ENCODE peak calls at places on chromosomes 4 and X, in seven cellular contexts. J, A, H, P, Z, N and K are unnamed samples.

GRCh38 chrX:10175317-10175871 is 18.6 kb downstream of the CLCN4 start:
- DNase-seq in Z (no peak), P (no peak), H (no peak), N (no peak), A (no peak), J (no peak), K (no peak)

GRCh38 chr4:106369456-106370060 is 980 bp upstream of the GIMD1 start:
- DNase-seq in N (no peak), A (no peak), Z (peak; percentile 58), J (no peak), H (no peak), P (no peak), K (no peak)

GRCh38 chrX:134533952-134534351 is 74.0 kb downstream of the HPRT1 start:
- DNase-seq in Z (no peak), H (no peak), P (no peak), J (no peak), A (no peak), N (no peak), K (no peak)

GRCh38 chr4:21596521-21596920 is 352.1 kb downstream of the KCNIP4 start:
- DNase-seq in Z (no peak), N (no peak), H (no peak), J (no peak), A (no peak), P (no peak), K (no peak)

GRCh38 chr4:42632653-42633382 is 24.1 kb downstream of the ATP8A1 start:
- DNase-seq in Z (no peak), H (no peak), J (no peak), N (no peak), A (no peak), P (no peak), K (no peak)

GRCh38 chr4:6813725-6814124 is 31.2 kb downstream of the KIAA0232 start:
- DNase-seq in N (no peak), Z (no peak), J (no peak), P (no peak), H (no peak), A (no peak), K (no peak)

GRCh38 chr4:113478032-113478431 is 283.5 kb downstream of the CAMK2D start:
- DNase-seq in P (no peak), A (no peak), Z (no peak), H (no peak), N (no peak), J (no peak), K (no peak)

GRCh38 chrX:99914676-99915075 is 495.4 kb downstream of the PCDH19 start:
- DNase-seq in P (peak; percentile 40), N (no peak), A (no peak), J (no peak), Z (no peak), H (no peak), K (no peak)

GRCh38 chr4:174757736-174758135 is 71.3 kb downstream of the GLRA3 start:
- DNase-seq in A (no peak), Z (no peak), N (no peak), P (no peak), H (no peak), J (no peak), K (no peak)

GRCh38 chr4:52588771-52589591 is 70.1 kb downstream of the USP46 start:
- DNase-seq in A (peak; percentile 16), H (no peak), N (no peak), J (no peak), P (no peak), Z (no peak), K (peak; percentile 59)

GRCh38 chrX:2627272-2627867 is 63.7 kb upstream of the CD99 start:
- DNase-seq in Z (peak; percentile 57), H (peak; percentile 17), N (no peak), J (peak; percentile 34), A (no peak), P (no peak), K (no peak)

GRCh38 chrX:38514014-38514854 is 47.1 kb upstream of the TSPAN7 start:
- DNase-seq in J (no peak), Z (no peak), N (no peak), A (no peak), H (no peak), P (no peak), K (no peak)